ENCODE peak calls at places on chromosome 3, in nine cellular contexts. L, P, G, Z, M, J, S, E and N are unnamed samples.

GRCh38 chr3:132290833-132291232 is 26.4 kb upstream of the ACP3 start:
- DNase-seq in L (no peak), S (no peak), J (no peak), M (no peak), E (peak), G (peak), Z (peak), P (no peak), N (no peak)

GRCh38 chr3:46721009-46721408 is 3.3 kb upstream of the PRSS50 start:
- DNase-seq in J (no peak), M (no peak), Z (no peak), S (no peak), G (no peak), P (no peak), L (no peak), E (no peak), N (no peak)

GRCh38 chr3:125375950-125376679 is 990 bp upstream of the ZNF148 start:
- DNase-seq in J (no peak), Z (no peak), E (peak), S (no peak), G (no peak), P (no peak), M (peak), L (no peak), N (no peak)

GRCh38 chr3:16511561-16512434 is 1.7 kb downstream of the RFTN1 start:
- DNase-seq in P (peak), J (peak), E (peak), S (peak), M (no peak), L (peak), Z (peak), G (peak), N (no peak)

GRCh38 chr3:159619341-159619885 is 369.2 kb upstream of the IL12A start:
- DNase-seq in G (peak), Z (no peak), J (no peak), P (no peak), S (no peak), L (no peak), M (no peak), E (peak), N (no peak)

GRCh38 chr3:114323546-114324254 is 29.9 kb downstream of the TIGIT start:
- DNase-seq in S (no peak), E (no peak), M (no peak), P (no peak), Z (no peak), L (no peak), J (no peak), G (no peak), N (no peak)

GRCh38 chr3:51434746-51435323 is 43.8 kb downstream of the RBM15B start:
- DNase-seq in S (peak), Z (peak), L (no peak), P (peak), J (no peak), E (peak), G (peak), M (peak), N (no peak)

GRCh38 chr3:52079958-52080357 is 23.6 kb upstream of the DUSP7 start:
- DNase-seq in M (no peak), J (no peak), S (no peak), P (no peak), Z (no peak), L (no peak), G (no peak), E (no peak), N (no peak)

GRCh38 chr3:42729404-42730145 is 27.0 kb upstream of the HHATL start:
- DNase-seq in S (no peak), G (no peak), E (no peak), M (no peak), L (no peak), J (no peak), P (no peak), Z (no peak), N (peak)

GRCh38 chr3:178244653-178245384 is 291.4 kb upstream of the KCNMB2 start:
- DNase-seq in L (no peak), P (peak), Z (no peak), S (no peak), G (no peak), E (no peak), M (no peak), J (no peak), N (no peak)

GRCh38 chr3:182837855-182838454 is 44.7 kb downstream of the ATP11B start:
- DNase-seq in P (no peak), J (no peak), L (no peak), G (peak), M (no peak), E (peak), S (no peak), Z (no peak), N (no peak)

GRCh38 chr3:103684956-103685355 is 1250.1 kb downstream of the ZPLD1 start:
- DNase-seq in P (no peak), G (no peak), E (no peak), S (no peak), J (no peak), Z (no peak), M (no peak), L (no peak), N (no peak)

GRCh38 chr3:127729556-127730056 is 56.9 kb downstream of the ABTB1 start:
- DNase-seq in J (peak), Z (peak), E (no peak), G (peak), S (no peak), P (no peak), L (no peak), M (no peak), N (no peak)

GRCh38 chr3:41265823-41266273 is 66.5 kb downstream of the CTNNB1 start:
- DNase-seq in P (no peak), L (no peak), Z (no peak), J (no peak), S (no peak), M (no peak), G (peak), E (peak), N (no peak)

GRCh38 chr3:23567917-23568316 is 237.8 kb upstream of the UBE2E1 start:
- DNase-seq in M (peak), G (peak), L (no peak), Z (no peak), S (no peak), E (peak), P (no peak), J (no peak), N (no peak)

GRCh38 chr3:107612581-107613182 is 89.9 kb downstream of the BBX start:
- DNase-seq in J (no peak), P (no peak), M (peak), Z (no peak), G (no peak), E (no peak), S (no peak), L (no peak), N (no peak)

GRCh38 chr3:150411971-150412370 is 3.9 kb downstream of the TSC22D2 start:
- DNase-seq in J (no peak), G (peak), E (peak), S (no peak), L (no peak), P (no peak), Z (no peak), M (no peak), N (no peak)

GRCh38 chr3:120177151-120177550 is 82.9 kb upstream of the GSK3B start:
- DNase-seq in L (peak), M (peak), Z (peak), E (peak), J (no peak), G (peak), P (peak), S (no peak), N (no peak)

GRCh38 chr3:116083686-116084085 is 361.6 kb downstream of the LSAMP start:
- DNase-seq in E (no peak), P (no peak), Z (no peak), M (no peak), L (no peak), G (no peak), J (no peak), S (no peak), N (no peak)

GRCh38 chr3:105304487-105304886 is 62.2 kb upstream of the ALCAM start:
- DNase-seq in M (no peak), P (no peak), S (no peak), J (no peak), L (no peak), Z (no peak), G (peak), E (no peak), N (no peak)

GRCh38 chr3:133578548-133579191 is 5.2 kb downstream of the CDV3 start:
- DNase-seq in G (peak), S (no peak), E (peak), L (no peak), M (no peak), Z (no peak), P (no peak), J (no peak), N (no peak)

GRCh38 chr3:34260266-34260990 is 462.0 kb downstream of the PDCD6IP start:
- DNase-seq in E (peak), Z (peak), G (peak), S (peak), M (no peak), P (peak), J (no peak), L (no peak), N (no peak)

GRCh38 chr3:42408156-42408555 is 2.3 kb downstream of the LYZL4 start:
- DNase-seq in S (no peak), E (no peak), Z (no peak), L (no peak), M (no peak), J (no peak), P (no peak), G (no peak), N (no peak)

GRCh38 chr3:170383567-170383966 is 26.1 kb downstream of the SKIL start:
- DNase-seq in J (no peak), S (no peak), L (no peak), Z (no peak), M (no peak), P (no peak), E (peak), G (peak), N (no peak)

GRCh38 chr3:72255191-72255590 is 470.2 kb upstream of the PROK2 start:
- DNase-seq in P (no peak), L (no peak), Z (no peak), J (no peak), G (peak), S (peak), M (no peak), E (peak), N (peak)

DNA sequence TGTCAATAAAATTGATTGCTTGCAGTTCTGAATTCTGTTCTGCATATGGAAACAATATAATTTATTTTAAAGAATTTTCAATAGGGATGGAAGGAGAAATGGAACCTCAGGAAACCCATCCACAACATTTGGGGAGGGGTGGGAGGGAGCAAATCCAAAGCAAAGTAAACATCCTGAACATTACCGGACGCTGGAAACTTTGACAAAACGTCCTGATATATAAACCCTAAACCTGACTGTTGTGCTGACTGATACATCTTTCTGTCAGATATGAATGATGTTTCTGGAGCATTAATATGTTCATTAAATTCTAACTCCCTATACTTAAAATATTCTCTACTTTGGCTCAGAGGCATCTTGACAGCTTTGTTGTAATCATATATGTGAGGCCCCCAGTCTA is 478.9 kb downstream of the FOXP1 start:
- DNase-seq in E (no peak), S (no peak), P (no peak), J (no peak), G (no peak), M (no peak), Z (no peak), L (no peak), N (no peak)
- H3K27ac ChIP-seq in E (peak), S (no peak), P (no peak), J (no peak), G (no peak), M (no peak), Z (peak), L (no peak), N (no peak)

GRCh38 chr3:94114667-94115066 is 51.8 kb downstream of the NSUN3 start:
- DNase-seq in M (no peak), G (no peak), P (no peak), E (no peak), Z (no peak), J (no peak), L (no peak), S (no peak), N (no peak)

GRCh38 chr3:94110854-94111253 is 48.0 kb downstream of the NSUN3 start:
- DNase-seq in E (no peak), P (no peak), L (no peak), J (no peak), G (no peak), S (no peak), Z (no peak), M (no peak), N (no peak)

GRCh38 chr3:94118390-94118789 is 55.5 kb downstream of the NSUN3 start:
- DNase-seq in P (no peak), S (no peak), M (no peak), J (no peak), E (no peak), Z (no peak), G (no peak), L (no peak), N (no peak)

GRCh38 chr3:94117729-94118128 is 54.9 kb downstream of the NSUN3 start:
- DNase-seq in G (no peak), L (no peak), S (no peak), Z (no peak), E (no peak), M (no peak), P (no peak), J (no peak), N (no peak)

DNA sequence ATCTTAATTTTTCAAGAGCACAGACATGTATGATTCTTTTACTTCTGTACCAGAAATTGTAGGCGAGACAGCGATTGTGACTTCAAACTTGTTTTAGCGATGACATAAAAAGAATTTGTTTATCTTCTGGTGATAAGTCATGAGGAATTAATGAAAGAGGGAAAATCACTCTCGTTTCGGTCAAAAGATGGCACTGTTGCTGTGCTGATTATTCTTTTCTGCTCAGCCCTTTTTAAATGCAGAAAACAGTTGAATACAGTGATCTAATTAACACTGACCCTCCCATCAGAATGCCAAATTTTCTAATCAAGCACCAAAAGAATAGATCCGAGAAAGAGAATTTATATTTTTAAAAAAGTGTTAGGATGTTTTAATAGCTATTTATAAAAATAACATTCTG is 52.6 kb downstream of the NSUN3 start:
- DNase-seq in J (no peak), Z (no peak), E (peak), G (peak), S (no peak), M (no peak), P (no peak), L (no peak), N (no peak)
- H3K27ac ChIP-seq in J (no peak), Z (no peak), E (no peak), G (no peak), S (no peak), M (no peak), P (no peak), L (no peak), N (no peak)

GRCh38 chr3:39278616-39278935 is 1.3 kb downstream of the CX3CR1 start:
- DNase-seq in P (no peak), L (no peak), E (no peak), M (no peak), S (no peak), Z (no peak), J (no peak), G (no peak), N (no peak)

GRCh38 chr3:39279745-39280517 is at the start of gene CX3CR1:
- DNase-seq in E (no peak), S (no peak), G (no peak), L (no peak), J (no peak), M (no peak), P (no peak), Z (no peak), N (no peak)

GRCh38 chr3:39280569-39280968 is 733 bp upstream of the CX3CR1 start:
- DNase-seq in M (no peak), G (no peak), Z (no peak), L (no peak), E (no peak), J (no peak), P (no peak), S (no peak), N (no peak)

GRCh38 chr3:39284457-39284881 is 4.6 kb upstream of the CX3CR1 start:
- DNase-seq in S (no peak), P (no peak), M (no peak), J (no peak), G (peak), Z (no peak), L (no peak), E (no peak), N (no peak)

GRCh38 chr3:39281533-39281932 is 1.7 kb upstream of the CX3CR1 start:
- DNase-seq in G (no peak), S (no peak), M (no peak), J (peak), L (no peak), P (no peak), E (no peak), Z (peak), N (no peak)
- H3K27ac ChIP-seq in G (no peak), S (no peak), M (no peak), J (no peak), L (no peak), P (no peak), E (no peak), Z (peak), N (no peak)

GRCh38 chr3:135491478-135491877 is 474.1 kb upstream of the PPP2R3A start:
- DNase-seq in G (no peak), L (no peak), J (no peak), M (no peak), E (no peak), Z (no peak), S (no peak), P (no peak), N (no peak)
- H3K27ac ChIP-seq in G (no peak), L (no peak), J (no peak), M (no peak), E (no peak), Z (no peak), S (no peak), P (no peak), N (no peak)

DNA sequence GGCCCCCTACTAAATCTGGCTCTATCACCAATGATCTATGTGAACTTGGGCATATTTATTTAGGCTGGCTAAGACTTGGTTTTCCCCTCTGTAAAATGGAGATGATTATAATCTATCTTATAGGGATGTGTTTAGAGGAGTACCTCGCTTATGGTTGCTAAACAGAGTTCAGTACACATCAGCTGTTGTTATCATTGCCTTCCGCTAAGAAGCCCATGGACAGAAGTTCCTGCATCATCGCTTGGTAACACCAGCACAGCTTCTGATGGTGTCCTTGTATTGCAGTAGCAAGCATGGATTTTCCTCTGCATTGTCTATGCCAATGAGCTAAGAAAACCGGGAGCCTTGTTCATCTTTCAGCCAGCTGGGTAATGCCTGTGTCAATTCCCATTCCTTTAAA is 73.1 kb upstream of the LRTM1 start:
- DNase-seq in J (no peak), S (no peak), E (no peak), M (no peak), P (no peak), Z (no peak), L (no peak), G (no peak), N (no peak)
- H3K27ac ChIP-seq in J (no peak), S (no peak), E (no peak), M (no peak), P (no peak), Z (no peak), L (no peak), G (no peak), N (no peak)

GRCh38 chr3:4778740-4779139 is 200.5 kb upstream of the BHLHE40 start:
- DNase-seq in J (no peak), G (no peak), E (no peak), S (no peak), Z (no peak), M (no peak), L (no peak), P (no peak), N (no peak)

GRCh38 chr3:4776399-4776979 is 202.7 kb upstream of the BHLHE40 start:
- DNase-seq in S (no peak), Z (no peak), L (no peak), M (no peak), J (no peak), P (no peak), E (no peak), G (no peak), N (no peak)

GRCh38 chr3:4780545-4780957 is 198.7 kb upstream of the BHLHE40 start:
- DNase-seq in P (no peak), E (no peak), M (no peak), Z (no peak), G (no peak), S (no peak), J (no peak), L (no peak), N (no peak)

GRCh38 chr3:4776980-4777581 is 202.2 kb upstream of the BHLHE40 start:
- DNase-seq in L (no peak), Z (no peak), P (peak), M (no peak), G (peak), S (no peak), E (peak), J (no peak), N (no peak)

DNA sequence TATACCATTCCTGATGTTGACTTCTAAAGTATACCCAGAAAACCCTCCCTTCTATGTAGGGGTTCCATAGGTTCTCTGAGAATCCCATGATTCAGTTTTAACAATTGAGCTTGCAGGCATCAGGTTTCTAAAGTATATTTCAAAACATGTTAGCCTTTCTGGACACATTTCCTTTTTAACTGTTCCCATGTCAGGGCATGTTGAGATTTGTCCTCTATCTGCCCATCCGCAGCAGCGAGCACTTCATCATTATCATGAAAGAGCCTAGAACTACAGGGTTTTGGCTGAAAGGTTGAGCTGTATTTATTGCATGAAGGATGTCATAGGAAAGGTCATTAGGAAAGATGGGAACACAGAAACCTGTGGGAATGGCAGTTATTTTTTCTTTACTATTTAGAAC is 201.1 kb upstream of the BHLHE40 start:
- DNase-seq in P (no peak), E (no peak), Z (no peak), L (no peak), M (no peak), G (no peak), S (no peak), J (no peak), N (no peak)
- H3K27ac ChIP-seq in P (no peak), E (no peak), Z (no peak), L (no peak), M (peak), G (no peak), S (no peak), J (no peak), N (no peak)

GRCh38 chr3:118817748-118818165 is 216.9 kb downstream of the IGSF11 start:
- DNase-seq in P (no peak), S (peak), Z (peak), J (no peak), L (no peak), G (peak), E (peak), M (peak), N (no peak)

GRCh38 chr3:118811333-118811732 is 223.3 kb downstream of the IGSF11 start:
- DNase-seq in G (no peak), E (no peak), Z (no peak), S (no peak), P (no peak), M (no peak), L (no peak), J (no peak), N (no peak)

GRCh38 chr3:118809696-118810498 is 224.7 kb downstream of the IGSF11 start:
- DNase-seq in S (no peak), M (no peak), J (no peak), P (no peak), G (no peak), E (no peak), Z (no peak), L (no peak), N (no peak)

GRCh38 chr3:118810499-118811035 is 224.1 kb downstream of the IGSF11 start:
- DNase-seq in P (no peak), L (no peak), Z (no peak), G (no peak), J (no peak), E (no peak), M (no peak), S (no peak), N (no peak)

GRCh38 chr3:118813472-118813871 is 221.2 kb downstream of the IGSF11 start:
- DNase-seq in E (no peak), P (no peak), G (no peak), L (no peak), M (no peak), S (no peak), Z (no peak), J (no peak), N (no peak)
- H3K27ac ChIP-seq in E (no peak), P (no peak), G (no peak), L (no peak), M (no peak), S (no peak), Z (no peak), J (no peak), N (no peak)